ENCODE peak calls at places on chromosomes 12 and 14, in four cellular contexts. J, R, H and Q are unnamed samples.

GRCh38 chr14:39229222-39229543 is 4.5 kb upstream of the MIA2 start:
- DNase-seq in J (no peak), R (no peak), H (no peak), Q (no peak)

GRCh38 chr14:54387328-54387727 is 9.5 kb upstream of the CDKN3 start:
- DNase-seq in J (no peak), R (peak), H (no peak), Q (no peak)

GRCh38 chr14:77040995-77041744 is 12.7 kb upstream of the IRF2BPL start:
- DNase-seq in J (no peak), R (no peak), H (no peak), Q (no peak)

GRCh38 chr12:52274521-52274920 is at the start of gene KRT86:
- DNase-seq in J (no peak), R (no peak), H (no peak), Q (no peak)

GRCh38 chr14:65179918-65180724 is 77.8 kb upstream of the MAX start:
- DNase-seq in J (no peak), R (no peak), H (no peak), Q (no peak)

GRCh38 chr14:34971801-34972200 is 11.0 kb upstream of the SRP54 start:
- DNase-seq in J (no peak), R (no peak), H (no peak), Q (no peak)

GRCh38 chr12:50069069-50069468 is 11.7 kb downstream of the ASIC1 start:
- DNase-seq in J (no peak), R (no peak), H (no peak), Q (no peak)

GRCh38 chr12:55816876-55817351 is 610 bp downstream of the SARNP start:
- DNase-seq in J (no peak), R (no peak), H (no peak), Q (no peak)

GRCh38 chr12:121214855-121215745 is 5.2 kb downstream of the P2RX4 start:
- DNase-seq in J (no peak), R (peak), H (no peak), Q (no peak)

GRCh38 chr14:23538785-23539184 is 12.8 kb downstream of the ZFHX2 start:
- DNase-seq in J (no peak), R (no peak), H (no peak), Q (no peak)

GRCh38 chr14:56268653-56269052 is 150.4 kb downstream of the PELI2 start:
- DNase-seq in J (no peak), R (no peak), H (no peak), Q (no peak)

GRCh38 chr12:78442454-78442801 is 422.1 kb upstream of the SYT1 start:
- DNase-seq in J (no peak), R (no peak), H (no peak), Q (no peak)

GRCh38 chr14:64970776-64971451 is 1.2 kb downstream of the RAB15 start:
- DNase-seq in J (no peak), R (no peak), H (no peak), Q (no peak)

GRCh38 chr14:95502381-95502950 is 14.0 kb downstream of the SYNE3 start:
- DNase-seq in J (no peak), R (no peak), H (no peak), Q (no peak)

GRCh38 chr12:101891462-101891971 is 14.1 kb downstream of the DRAM1 start:
- DNase-seq in J (no peak), R (peak), H (no peak), Q (no peak)

GRCh38 chr12:29041621-29042020 is 107.5 kb upstream of the FAR2 start:
- DNase-seq in J (no peak), R (no peak), H (no peak), Q (no peak)

GRCh38 chr14:84409435-84409834 is 1120.5 kb upstream of the FLRT2 start:
- DNase-seq in J (no peak), R (no peak), H (no peak), Q (no peak)

GRCh38 chr14:36070056-36071043 is 106.2 kb downstream of the PTCSC3 start:
- DNase-seq in J (no peak), R (peak), H (peak), Q (no peak)

GRCh38 chr14:95507174-95507573 is 9.3 kb downstream of the SYNE3 start:
- DNase-seq in J (no peak), R (no peak), H (peak), Q (no peak)

GRCh38 chr14:49766839-49767238 is 1.1 kb upstream of the KLHDC2 start:
- DNase-seq in J (no peak), R (no peak), H (no peak), Q (no peak)

GRCh38 chr12:57838594-57839302 is 7.8 kb downstream of the CTDSP2 start:
- DNase-seq in J (no peak), R (no peak), H (no peak), Q (no peak)

GRCh38 chr12:98592825-98593322 is 612 bp upstream of the SLC25A3 start:
- DNase-seq in J (no peak), R (no peak), H (no peak), Q (no peak)

GRCh38 chr12:54398995-54399793 is 14.7 kb upstream of the ZNF385A start:
- DNase-seq in J (peak), R (peak), H (peak), Q (peak)

GRCh38 chr12:52086944-52087835 is 7.7 kb downstream of the SMIM41 start:
- DNase-seq in J (no peak), R (no peak), H (no peak), Q (no peak)

GRCh38 chr12:68790952-68791234 is 17.1 kb upstream of the MDM2 start:
- DNase-seq in J (no peak), R (no peak), H (no peak), Q (no peak)

GRCh38 chr12:112589275-112589674 is 170.5 kb downstream of the PTPN11 start:
- DNase-seq in J (no peak), R (no peak), H (no peak), Q (no peak)

GRCh38 chr12:14066021-14066420 is 84.6 kb upstream of the GRIN2B start:
- DNase-seq in J (no peak), R (no peak), H (no peak), Q (no peak)

GRCh38 chr12:89517648-89518047 is 6.9 kb downstream of the GALNT4 start:
- DNase-seq in J (no peak), R (no peak), H (no peak), Q (no peak)

GRCh38 chr12:65672441-65672840 is 151.8 kb upstream of the HMGA2 start:
- DNase-seq in J (no peak), R (no peak), H (no peak), Q (no peak)

GRCh38 chr14:26163761-26164160 is 434.1 kb downstream of the NOVA1 start:
- DNase-seq in J (no peak), R (peak), H (no peak), Q (no peak)

GRCh38 chr14:72089625-72090024 is 157.4 kb downstream of the RGS6 start:
- DNase-seq in J (no peak), R (no peak), H (no peak), Q (no peak)

GRCh38 chr14:37709419-37710195 is 114.2 kb downstream of the TTC6 start:
- DNase-seq in J (no peak), R (peak), H (no peak), Q (no peak)

GRCh38 chr12:43847427-43847826 is 11.5 kb downstream of the TMEM117 start:
- DNase-seq in J (no peak), R (no peak), H (no peak), Q (no peak)

DNA sequence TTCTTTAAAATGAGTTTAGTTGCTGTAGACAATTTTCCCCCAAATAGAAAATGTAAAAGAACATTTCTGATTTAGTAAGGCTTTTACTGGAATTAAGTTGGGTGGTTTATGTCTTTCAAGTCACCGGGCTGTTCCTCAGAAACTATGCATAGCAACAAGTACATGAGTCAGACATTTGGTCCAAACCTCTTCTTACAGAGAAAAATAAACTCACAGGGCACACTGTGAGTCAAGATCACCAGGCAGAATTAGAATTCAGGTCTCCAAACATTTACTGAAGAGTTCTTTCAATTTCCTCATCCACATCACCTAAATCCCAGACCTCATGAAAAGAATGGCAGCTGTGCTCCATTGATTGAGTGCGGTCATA is 476.1 kb upstream of the SOX5 start:
- DNase-seq in J (no peak), R (no peak), H (no peak), Q (no peak)
- TF ChIP-seq TAF1 in J (no peak), R (no peak), H (no peak), Q (no peak)

GRCh38 chr12:115659422-115659821 is 618.1 kb downstream of the MED13L start:
- DNase-seq in J (no peak), R (no peak), H (no peak), Q (no peak)

GRCh38 chr12:115666168-115666567 is 611.3 kb downstream of the MED13L start:
- DNase-seq in J (no peak), R (no peak), H (no peak), Q (no peak)

GRCh38 chr12:115657081-115658013 is 620.1 kb downstream of the MED13L start:
- DNase-seq in J (no peak), R (no peak), H (no peak), Q (no peak)

GRCh38 chr12:115660211-115660805 is 617.2 kb downstream of the MED13L start:
- DNase-seq in J (no peak), R (no peak), H (no peak), Q (no peak)

GRCh38 chr12:115661103-115661502 is 616.4 kb downstream of the MED13L start:
- DNase-seq in J (no peak), R (no peak), H (no peak), Q (no peak)
- TF ChIP-seq POLR2AphosphoS5 in J (no peak), R (no peak), H (no peak), Q (no peak)

DNA sequence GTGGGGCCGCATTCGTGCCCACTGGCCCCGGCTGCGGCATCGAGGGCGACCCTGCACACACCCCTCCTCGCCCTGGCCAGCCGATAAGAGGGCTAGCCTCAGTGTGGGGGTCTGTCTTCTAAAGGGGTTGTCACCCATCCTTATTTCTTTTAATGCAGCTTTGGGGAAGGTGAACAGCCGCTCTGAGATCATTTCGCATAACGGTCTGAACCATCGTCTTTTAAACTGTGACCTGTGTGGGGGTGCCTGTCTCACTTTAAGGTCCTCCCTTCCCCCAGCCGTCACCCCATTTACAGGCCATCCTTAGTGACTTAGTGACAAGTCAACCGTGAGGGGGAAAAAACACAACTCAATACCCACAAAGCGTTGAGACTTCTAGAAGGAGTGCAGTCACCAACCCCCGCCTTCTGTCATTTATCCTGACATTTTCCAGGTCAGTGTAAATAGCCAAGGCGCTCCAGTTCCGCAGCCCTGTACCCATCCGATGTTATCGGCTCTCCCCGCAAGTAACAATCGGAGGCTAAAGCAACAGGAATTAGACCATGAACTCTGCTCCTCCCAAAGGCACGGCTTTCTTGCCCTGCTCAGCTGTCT is 469 bp upstream of the DENND5B start:
- DNase-seq in J (no peak), R (no peak), H (peak), Q (no peak)
- TF ChIP-seq POLR2A in J (peak), R (no peak), H (no peak), Q (no peak)

GRCh38 chr12:3142386-3142785 is 65.2 kb downstream of the TSPAN9 start:
- DNase-seq in J (no peak), R (no peak), H (no peak), Q (no peak)

GRCh38 chr12:3139760-3140159 is 62.6 kb downstream of the TSPAN9 start:
- DNase-seq in J (no peak), R (no peak), H (no peak), Q (no peak)

GRCh38 chr12:3140284-3140683 is 63.1 kb downstream of the TSPAN9 start:
- DNase-seq in J (no peak), R (no peak), H (no peak), Q (no peak)

GRCh38 chr12:3138896-3139590 is 61.9 kb downstream of the TSPAN9 start:
- DNase-seq in J (no peak), R (no peak), H (no peak), Q (no peak)

GRCh38 chr12:3141339-3142321 is 64.5 kb downstream of the TSPAN9 start:
- DNase-seq in J (no peak), R (no peak), H (no peak), Q (no peak)
- TF ChIP-seq TAF1 in J (no peak), R (no peak), H (no peak), Q (no peak)

GRCh38 chr12:32298917-32299316 is 100.4 kb upstream of the FGD4 start:
- DNase-seq in J (no peak), R (no peak), H (no peak), Q (no peak)
- TF ChIP-seq POLR2AphosphoS5 in J (no peak), R (no peak), H (no peak), Q (no peak)

DNA sequence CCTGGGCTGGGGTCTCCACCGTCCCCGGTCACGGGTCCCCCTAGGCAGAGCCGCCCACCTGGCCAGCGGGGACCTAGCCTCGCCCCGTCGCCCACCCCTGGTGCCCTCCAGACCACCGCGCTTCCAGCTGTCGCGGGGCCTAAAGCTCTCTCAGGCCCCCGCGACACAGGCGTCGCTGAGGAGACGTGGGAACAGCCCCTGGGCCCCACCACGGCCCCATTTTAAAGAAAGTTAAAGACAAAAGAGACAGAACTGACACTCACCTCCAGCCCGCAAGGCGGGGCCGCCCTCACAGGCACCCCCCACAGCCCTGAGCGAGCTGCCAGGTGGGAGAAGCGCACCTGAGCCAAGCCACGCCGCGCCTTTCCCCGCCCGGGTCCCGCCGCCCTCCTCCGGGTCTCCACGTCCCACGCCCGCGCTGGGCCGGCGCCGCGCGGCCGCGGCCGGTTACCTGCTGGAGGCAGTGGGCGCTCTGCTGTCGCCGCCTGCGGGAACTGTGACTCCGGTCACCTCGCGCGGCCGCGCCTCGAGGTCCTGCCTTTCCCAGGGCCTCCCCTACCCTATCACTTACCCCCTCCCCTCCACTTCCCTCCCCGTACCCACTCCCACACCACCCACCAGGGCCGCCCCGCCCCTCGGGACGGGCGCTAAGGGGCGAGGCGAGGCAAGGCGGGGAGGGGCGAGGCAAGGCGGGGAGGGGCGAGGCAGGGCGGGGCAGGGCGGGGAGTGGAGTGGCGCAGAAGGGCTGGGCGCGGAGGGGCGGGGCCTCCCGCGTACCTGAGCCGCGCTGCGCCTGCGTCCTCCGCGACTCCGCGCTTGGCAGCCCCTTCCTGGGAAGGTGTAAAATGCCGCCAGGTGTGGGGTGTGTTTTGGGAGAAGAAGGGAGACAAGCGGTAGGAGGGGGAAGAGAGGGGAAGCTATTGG is 31.2 kb downstream of the TC2N start:
- DNase-seq in J (peak), R (no peak), H (peak), Q (peak)
- TF ChIP-seq POLR2A in J (no peak), R (no peak), H (no peak), Q (no peak)

DNA sequence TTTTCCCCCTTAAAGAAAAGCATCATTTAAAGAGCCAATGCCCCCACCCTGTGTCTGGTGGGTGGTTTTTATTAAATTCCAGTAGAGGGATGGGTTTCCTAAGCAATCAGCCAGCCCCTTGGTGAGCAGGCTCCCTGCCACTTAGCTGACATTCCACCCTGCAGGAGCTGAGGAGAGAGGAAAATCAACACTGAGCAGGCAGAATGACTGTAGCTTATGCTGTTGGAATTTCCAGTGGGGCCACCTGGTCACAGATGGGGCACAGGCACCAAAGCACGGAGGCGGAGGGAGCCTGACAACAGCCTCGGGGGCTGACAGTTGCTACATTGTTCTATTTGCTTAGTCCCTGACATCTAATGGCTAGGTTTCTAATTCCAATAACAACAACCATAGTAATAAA is 127.7 kb downstream of the TMEM30B start:
- DNase-seq in J (no peak), R (peak), H (no peak), Q (no peak)
- TF ChIP-seq TAF1 in J (no peak), R (no peak), H (no peak), Q (no peak)